ENCODE peak calls at places on chromosomes 11 and 22, in four cellular contexts. Z, C, I and X are unnamed samples.

GRCh38 chr11:66467756-66468155 is 1.1 kb downstream of the PELI3 start:
- DNase-seq in Z (peak; percentile 47), C (no peak), I (peak; percentile 38), X (no peak)

GRCh38 chr22:20315337-20316216 is 4.3 kb downstream of the DGCR6L start:
- DNase-seq in Z (peak; percentile 20), C (no peak), I (no peak), X (no peak)

GRCh38 chr22:26805131-26805530 is 147.7 kb downstream of the MIAT start:
- DNase-seq in Z (no peak), C (no peak), I (no peak), X (peak; percentile 46)

GRCh38 chr11:35511666-35512065 is 13.8 kb downstream of the PAMR1 start:
- DNase-seq in Z (no peak), C (no peak), I (no peak), X (peak; percentile 86)

GRCh38 chr11:64604458-64605247 is 13.6 kb downstream of the SLC22A12 start:
- DNase-seq in Z (no peak), C (no peak), I (no peak), X (no peak)

GRCh38 chr11:75655619-75656018 is 13.2 kb downstream of the MAP6 start:
- DNase-seq in Z (no peak), C (no peak), I (no peak), X (no peak)

GRCh38 chr11:70305501-70305900 is 35.0 kb downstream of the PPFIA1 start:
- DNase-seq in Z (no peak), C (no peak), I (no peak), X (no peak)

GRCh38 chr11:119709638-119710346 is 19.2 kb downstream of the NECTIN1 start:
- DNase-seq in Z (peak; percentile 70), C (no peak), I (peak; percentile 91), X (peak; percentile 83)

GRCh38 chr11:25068451-25068850 is 571.6 kb downstream of the LUZP2 start:
- DNase-seq in Z (no peak), C (no peak), I (no peak), X (no peak)

GRCh38 chr11:46633291-46634217 is 16.2 kb downstream of the ATG13 start:
- DNase-seq in Z (no peak), C (no peak), I (no peak), X (no peak)

GRCh38 chr11:95520765-95521542 is 268.6 kb downstream of the FAM76B start:
- DNase-seq in Z (no peak), C (no peak), I (no peak), X (no peak)

GRCh38 chr11:117610901-117611300 is 186.1 kb downstream of the DSCAML1 start:
- DNase-seq in Z (no peak), C (no peak), I (no peak), X (no peak)

GRCh38 chr22:45503071-45503815 is 560 bp downstream of the FBLN1 start:
- DNase-seq in Z (peak; percentile 61), C (no peak), I (peak; percentile 68), X (peak; percentile 45)
- H2BK12ac ChIP-seq in Z (no peak overlapping the region), C (peak overlapping the region; percentile 87), I (peak overlapping the region; percentile 73), X (peak overlapping the region; percentile 75)

GRCh38 chr11:1758611-1759150 is 5.0 kb downstream of the CTSD start:
- DNase-seq in Z (no peak), C (no peak), I (no peak), X (no peak)

GRCh38 chr11:1760351-1761109 is 3.2 kb downstream of the CTSD start:
- DNase-seq in Z (no peak), C (no peak), I (no peak), X (peak; percentile 94)

GRCh38 chr11:1761110-1761856 is 2.4 kb downstream of the CTSD start:
- DNase-seq in Z (no peak), C (no peak), I (no peak), X (no peak)

GRCh38 chr11:1759151-1759850 is 4.4 kb downstream of the CTSD start:
- DNase-seq in Z (no peak), C (no peak), I (no peak), X (no peak)

GRCh38 chr11:1759851-1760220 is 3.9 kb downstream of the CTSD start:
- DNase-seq in Z (no peak), C (no peak), I (no peak), X (no peak)
- H2BK15ac ChIP-seq in Z (no peak overlapping the region), C (no peak overlapping the region), I (no peak overlapping the region), X (peak overlapping the region; percentile 85)

GRCh38 chr22:35977136-35977535 is 51.5 kb downstream of the RBFOX2 start:
- DNase-seq in Z (no peak), C (no peak), I (no peak), X (peak; percentile 53)
- H3K79me1 ChIP-seq in Z (no peaks in the 10 kb centered on the region), C (peaks cover 8% of the 10 kb centered on the region), I (no peaks in the 10 kb centered on the region), X (peaks cover 24% of the 10 kb centered on the region)

DNA sequence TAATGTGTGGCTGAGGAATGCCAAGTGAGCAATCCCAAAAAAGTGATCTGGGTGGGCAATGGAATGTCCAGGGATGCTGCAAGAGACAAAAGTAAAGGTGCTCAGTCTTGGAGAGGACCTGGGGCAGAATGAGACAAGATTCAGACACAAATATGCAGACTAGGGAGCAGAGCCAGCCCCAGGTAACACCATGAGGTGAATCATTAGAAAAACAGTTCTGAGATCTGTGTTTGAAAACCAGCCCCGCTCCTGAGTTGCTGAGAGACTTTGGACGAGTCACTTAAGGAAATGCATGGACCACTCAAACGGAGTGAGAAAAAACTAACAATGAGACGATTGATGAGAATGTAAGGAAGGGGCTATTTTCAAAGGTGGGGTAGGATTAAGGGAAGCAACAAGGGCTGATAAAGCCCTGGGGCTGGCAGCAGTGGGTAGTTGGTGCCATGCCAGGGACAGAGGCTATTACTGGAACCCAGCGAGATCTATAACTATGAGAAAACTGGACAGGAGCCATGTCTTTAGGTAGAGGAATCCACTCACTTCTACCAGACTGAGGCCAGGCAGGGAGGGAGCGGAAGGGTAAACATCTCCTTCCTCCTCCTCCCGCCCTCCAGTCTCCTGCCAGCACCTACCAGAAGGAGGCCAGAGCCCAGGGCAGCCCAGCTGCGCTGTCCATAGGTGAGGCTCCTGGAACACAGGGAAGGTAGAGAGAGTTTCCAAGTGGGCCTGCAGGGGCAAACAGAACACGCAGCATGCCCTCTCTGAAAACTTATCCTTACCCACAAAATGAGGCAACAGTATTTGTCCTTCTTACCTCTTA is 130.4 kb upstream of the TEAD1 start:
- DNase-seq in Z (no peak), C (no peak), I (no peak), X (no peak)
- H2BK12ac ChIP-seq in Z (no peak overlapping the region), C (no peak overlapping the region), I (no peak overlapping the region), X (peak overlapping the region; percentile 55)

GRCh38 chr22:28004021-28004420 is 85.0 kb upstream of the PITPNB start:
- DNase-seq in Z (no peak), C (no peak), I (no peak), X (no peak)

GRCh38 chr22:28006271-28006670 is 87.2 kb upstream of the PITPNB start:
- DNase-seq in Z (no peak), C (no peak), I (no peak), X (peak; percentile 30)

GRCh38 chr22:28002863-28003565 is 84.0 kb upstream of the PITPNB start:
- DNase-seq in Z (no peak), C (no peak), I (no peak), X (no peak)

GRCh38 chr22:28008056-28008455 is 89.0 kb upstream of the PITPNB start:
- DNase-seq in Z (no peak), C (no peak), I (no peak), X (no peak)

DNA sequence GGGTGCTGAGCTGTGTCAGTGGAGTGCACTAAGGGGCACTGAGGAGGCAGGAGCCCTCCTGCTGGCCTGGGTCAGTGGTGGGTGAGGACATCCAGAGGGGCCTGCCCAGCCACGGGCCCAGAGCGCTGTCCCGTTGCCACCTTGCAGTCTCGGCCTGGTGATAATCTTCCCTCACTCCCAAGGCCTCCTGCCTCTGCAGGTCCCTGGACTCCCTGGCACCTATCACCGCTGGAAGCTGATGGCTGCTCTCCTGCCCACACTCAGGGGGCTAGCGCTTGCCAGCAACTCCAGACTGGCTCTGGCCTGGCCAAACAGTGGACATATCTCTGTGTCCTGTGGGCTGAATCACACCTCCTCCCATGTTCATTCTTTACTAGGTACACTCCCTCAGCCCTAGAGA is 86.5 kb upstream of the PITPNB start:
- DNase-seq in Z (no peak), C (no peak), I (no peak), X (no peak)
- H2BK15ac ChIP-seq in Z (no peak overlapping the region), C (no peak overlapping the region), I (no peak overlapping the region), X (no peak overlapping the region)

GRCh38 chr11:3833461-3833860 is 7.3 kb downstream of the RHOG start:
- DNase-seq in Z (no peak), C (no peak), I (no peak), X (no peak)
- H3K79me1 ChIP-seq in Z (no peaks in the 10 kb centered on the region), C (peaks cover 17% of the 10 kb centered on the region), I (peaks cover 5% of the 10 kb centered on the region), X (peaks cover 22% of the 10 kb centered on the region)